ENCODE peak calls at places on chromosomes 12 and 14, in ten cellular contexts. Z is K562, F is osteoblast, L is neural progenitor cell, Q is PC-3, M is GM23248, W is HCT116, X is fibroblast of lung, P is MM.1S, T is Karpas-422. Y is an unnamed sample.

GRCh38 chr14:69471916-69472315 is 12.6 kb upstream of the PLEKHD1 start:
- DNase-seq in M (no peak), W (no peak), Z (no peak), X (no peak), T (no peak), F (no peak), P (no peak), L (no peak), Q (no peak), Y (no peak)

GRCh38 chr12:52044284-52044983 is 6.8 kb upstream of the NR4A1 start:
- DNase-seq in M (peak; percentile 94), L (no peak), Z (no peak), T (no peak), P (peak; percentile 0), W (no peak), Q (no peak), X (peak; percentile 92), F (peak; percentile 99), Y (no peak)

GRCh38 chr14:104445832-104446381 is 133.7 kb upstream of the C14orf180 start:
- DNase-seq in T (no peak), M (no peak), W (no peak), P (no peak), L (no peak), F (peak; percentile 14), Q (no peak), Z (no peak), X (no peak), Y (no peak)

GRCh38 chr12:9634177-9634803 is 26.6 kb upstream of the KLRB1 start:
- DNase-seq in X (peak; percentile 28), Q (peak; percentile 77), F (peak; percentile 37), W (no peak), Z (peak; percentile 29), L (peak; percentile 57), M (peak; percentile 56), T (peak; percentile 86), P (peak; percentile 70), Y (peak; percentile 35)

GRCh38 chr12:43294881-43295280 is 257.1 kb downstream of the ADAMTS20 start:
- DNase-seq in L (peak; percentile 11), F (no peak), W (no peak), T (no peak), X (peak; percentile 65), Z (no peak), M (no peak), Q (no peak), P (no peak), Y (no peak)

GRCh38 chr12:93006655-93007208 is 77.6 kb upstream of the EEA1 start:
- DNase-seq in L (no peak), T (no peak), W (no peak), P (no peak), F (no peak), Q (no peak), Z (no peak), M (no peak), X (no peak), Y (no peak)

GRCh38 chr14:53432378-53432802 is 279.3 kb upstream of the DDHD1 start:
- DNase-seq in W (peak; percentile 40), M (peak; percentile 58), T (peak; percentile 84), P (peak; percentile 24), F (peak; percentile 82), X (peak; percentile 39), Q (peak; percentile 77), L (peak; percentile 71), Z (peak; percentile 8), Y (peak; percentile 47)

GRCh38 chr12:14776236-14776959 is 26.9 kb downstream of the WBP11 start:
- DNase-seq in Q (peak; percentile 38), P (peak; percentile 23), W (no peak), T (peak; percentile 62), X (no peak), L (no peak), M (peak; percentile 51), Z (no peak), F (peak; percentile 82), Y (peak; percentile 8)

GRCh38 chr14:64779472-64779871 is 75.2 kb downstream of the PLEKHG3 start:
- DNase-seq in P (no peak), L (no peak), T (no peak), X (no peak), Q (no peak), W (no peak), Z (no peak), M (no peak), F (no peak), Y (no peak)

GRCh38 chr12:5439333-5439732 is 7.4 kb downstream of the NTF3 start:
- DNase-seq in T (peak; percentile 50), M (no peak), P (no peak), L (peak; percentile 15), W (no peak), Z (peak; percentile 7), F (no peak), X (no peak), Q (no peak), Y (no peak)

DNA sequence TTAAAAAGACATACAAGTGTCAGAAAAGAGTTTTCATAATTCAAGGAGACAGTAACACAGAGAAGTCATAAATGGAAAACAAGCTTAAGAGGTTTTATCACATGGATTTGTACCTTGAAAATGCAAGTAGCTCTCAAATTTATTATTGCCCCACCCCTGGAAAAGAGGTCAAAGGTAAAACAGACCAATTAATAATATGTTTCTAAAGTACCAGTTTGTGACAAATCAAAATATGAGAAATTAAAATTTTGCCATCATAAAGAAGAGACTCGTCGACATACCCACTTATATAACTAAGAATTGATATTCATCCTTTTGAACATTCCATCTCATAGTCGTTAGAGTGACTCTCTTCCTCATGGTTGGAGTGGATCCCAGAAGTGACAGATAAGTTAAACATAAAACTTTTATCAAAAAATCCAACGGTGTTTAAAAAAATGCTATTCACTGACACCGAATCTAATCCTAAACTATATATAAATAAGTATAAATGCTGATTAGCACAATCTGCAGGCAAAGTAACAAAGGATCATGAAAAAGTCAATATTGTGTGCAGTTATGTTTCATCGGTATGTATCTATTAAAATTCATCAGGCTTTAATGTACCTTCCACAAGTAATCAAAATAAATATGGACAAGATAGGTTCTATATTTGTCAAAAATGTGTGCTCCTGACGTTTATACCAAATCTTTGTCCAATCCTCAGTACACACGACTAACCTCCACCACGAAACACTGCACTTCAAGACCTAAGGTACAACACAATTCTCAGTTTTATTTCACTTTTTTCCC is 2.3 kb downstream of the CORO1C start:
- DNase-seq in X (peak; percentile 59), Q (peak; percentile 78), Z (no peak), P (no peak), M (peak; percentile 77), F (peak; percentile 58), T (no peak), L (no peak), W (no peak), Y (no peak)
- H4K20me1 ChIP-seq in X (peaks cover 7% of the 10 kb centered on the region), Q (peaks cover 53% of the 10 kb centered on the region), Z (peaks cover 33% of the 10 kb centered on the region), P (peaks cover 11% of the 10 kb centered on the region), M (no peaks in the 10 kb centered on the region), F (peaks cover 21% of the 10 kb centered on the region), T (peaks cover 4% of the 10 kb centered on the region), L (peaks cover 43% of the 10 kb centered on the region), W (no peaks in the 10 kb centered on the region), Y (peaks cover 44% of the 10 kb centered on the region)

GRCh38 chr12:68956466-68956865 is 23.5 kb upstream of the CPM start:
- DNase-seq in P (no peak), W (no peak), T (no peak), Q (no peak), L (no peak), Z (no peak), F (no peak), X (no peak), M (no peak), Y (no peak)

GRCh38 chr12:68951652-68952051 is 18.7 kb upstream of the CPM start:
- DNase-seq in Z (no peak), L (no peak), W (no peak), X (no peak), F (no peak), P (no peak), T (no peak), Q (no peak), M (no peak), Y (no peak)

GRCh38 chr12:68954811-68955210 is 21.8 kb upstream of the CPM start:
- DNase-seq in L (no peak), F (no peak), T (no peak), Q (no peak), W (no peak), X (no peak), P (no peak), Z (no peak), M (no peak), Y (no peak)

GRCh38 chr12:68950511-68950910 is 17.5 kb upstream of the CPM start:
- DNase-seq in X (no peak), T (no peak), M (no peak), L (no peak), W (no peak), Z (no peak), F (peak; percentile 55), P (no peak), Q (no peak), Y (no peak)

DNA sequence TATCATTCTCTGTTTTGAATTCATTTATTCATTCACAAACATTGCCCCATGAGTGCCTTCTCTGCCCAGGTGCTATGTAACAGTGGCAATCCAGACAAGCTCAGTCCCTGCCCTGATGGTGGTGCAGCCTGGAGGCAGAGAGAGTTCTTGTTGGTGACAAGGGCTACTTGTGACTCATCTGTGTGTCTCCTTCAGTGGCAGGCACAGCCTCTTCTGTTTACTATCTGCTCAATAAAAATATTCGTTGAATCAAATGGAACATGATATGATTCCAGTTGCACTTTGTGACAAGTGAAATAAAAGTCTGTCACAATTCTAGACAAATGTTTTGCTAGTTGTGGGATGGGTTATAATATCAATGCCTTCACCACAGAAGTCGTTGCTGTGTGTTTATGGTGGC is 20.6 kb upstream of the CPM start:
- DNase-seq in P (no peak), F (no peak), T (no peak), X (no peak), L (no peak), M (peak; percentile 7), Z (no peak), W (no peak), Q (peak; percentile 62), Y (no peak)
- H4K20me1 ChIP-seq in P (no peaks in the 10 kb centered on the region), F (no peaks in the 10 kb centered on the region), T (no peaks in the 10 kb centered on the region), X (no peaks in the 10 kb centered on the region), L (no peaks in the 10 kb centered on the region), M (no peaks in the 10 kb centered on the region), Z (no peaks in the 10 kb centered on the region), W (no peaks in the 10 kb centered on the region), Q (no peaks in the 10 kb centered on the region), Y (no peaks in the 10 kb centered on the region)

DNA sequence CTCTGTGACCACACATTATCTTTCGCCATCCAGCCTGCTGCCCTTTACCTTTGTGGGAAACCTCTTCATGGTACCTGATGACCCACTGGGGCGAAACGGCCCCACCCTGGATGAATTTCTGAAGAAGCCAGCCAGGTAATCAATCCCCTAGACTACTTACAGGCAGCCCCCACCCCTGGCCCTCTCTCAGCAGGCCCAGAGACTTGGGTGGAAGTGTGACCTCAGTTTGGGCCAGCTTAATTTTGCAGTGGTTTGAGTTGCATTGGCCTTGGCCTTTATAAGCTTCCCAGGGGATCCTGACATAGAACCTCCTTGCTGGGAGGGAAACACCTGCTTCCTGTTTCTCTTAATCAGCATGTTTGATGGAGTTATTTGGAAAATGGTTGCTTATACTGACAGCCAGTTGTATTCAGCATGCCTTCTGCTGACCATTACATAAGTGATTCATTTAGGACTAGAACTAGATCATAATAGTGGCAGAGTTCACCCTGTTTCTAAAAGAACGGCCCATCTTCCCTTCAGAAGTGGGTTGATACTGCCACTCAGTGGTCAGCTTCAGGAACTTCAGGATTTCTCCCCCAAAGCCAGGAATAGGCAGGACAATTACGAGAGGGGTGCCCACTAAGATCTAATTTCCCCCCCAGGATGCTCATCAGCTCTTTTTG is 6.1 kb downstream of the SDR39U1 start:
- DNase-seq in P (no peak), T (peak; percentile 89), W (peak; percentile 50), X (peak; percentile 61), M (peak; percentile 90), Z (peak; percentile 42), L (peak; percentile 66), Q (peak; percentile 87), F (peak; percentile 91), Y (peak; percentile 83)
- H4K20me1 ChIP-seq in P (no peaks in the 10 kb centered on the region), T (peaks cover 4% of the 10 kb centered on the region), W (no peaks in the 10 kb centered on the region), X (no peaks in the 10 kb centered on the region), M (no peaks in the 10 kb centered on the region), Z (peaks cover 5% of the 10 kb centered on the region), L (peaks cover 31% of the 10 kb centered on the region), Q (no peaks in the 10 kb centered on the region), F (peaks cover 27% of the 10 kb centered on the region), Y (peaks cover 16% of the 10 kb centered on the region)

GRCh38 chr12:111440631-111441030 is 34.9 kb downstream of the SH2B3 start:
- DNase-seq in T (no peak), Z (no peak), L (no peak), W (no peak), M (no peak), X (no peak), P (no peak), Q (no peak), F (no peak), Y (no peak)
- H4K20me1 ChIP-seq in T (no peaks in the 10 kb centered on the region), Z (peaks cover 62% of the 10 kb centered on the region), L (no peaks in the 10 kb centered on the region), W (no peaks in the 10 kb centered on the region), M (peaks cover 4% of the 10 kb centered on the region), X (peaks cover under 1% of the 10 kb centered on the region), P (no peaks in the 10 kb centered on the region), Q (no peaks in the 10 kb centered on the region), F (peaks cover 79% of the 10 kb centered on the region), Y (peaks cover 100% of the 10 kb centered on the region)